ENCODE peak calls at places on chromosome 16, in five cellular contexts. One of them, this sample, is unnamed.

GRCh38 chr16:86203557-86204275 is 304.8 kb downstream of the IRF8 start:
- DNase-seq in CD4-positive, alpha-beta memory T cell: no peak
- DNase-seq in CD8-positive, alpha-beta T cell: no peak
- DNase-seq in hepatocyte: no peak
- DNase-seq in A549: no peak
- DNase-seq in this sample: no peak

GRCh38 chr16:89040861-89041570 is 52.6 kb upstream of the ACSF3 start:
- DNase-seq in A549: no peak
- DNase-seq in hepatocyte: no peak
- DNase-seq in CD8-positive, alpha-beta T cell: no peak
- DNase-seq in CD4-positive, alpha-beta memory T cell: no peak
- DNase-seq in this sample: no peak

GRCh38 chr16:6165330-6165984 is 1067.9 kb upstream of the EEF2KMT start:
- DNase-seq in A549: peak; percentile 6
- DNase-seq in hepatocyte: no peak
- DNase-seq in CD4-positive, alpha-beta memory T cell: no peak
- DNase-seq in CD8-positive, alpha-beta T cell: no peak
- DNase-seq in this sample: no peak

GRCh38 chr16:74999208-74999682 is 421 bp downstream of the ZNRF1 start:
- DNase-seq in A549: no peak
- DNase-seq in hepatocyte: no peak
- DNase-seq in CD8-positive, alpha-beta T cell: peak; percentile 60
- DNase-seq in CD4-positive, alpha-beta memory T cell: no peak
- DNase-seq in this sample: peak; percentile 33

GRCh38 chr16:86854058-86854621 is 275.8 kb downstream of the FOXL1 start:
- DNase-seq in A549: no peak
- DNase-seq in CD8-positive, alpha-beta T cell: no peak
- DNase-seq in hepatocyte: peak; percentile 62
- DNase-seq in CD4-positive, alpha-beta memory T cell: no peak
- DNase-seq in this sample: no peak

GRCh38 chr16:88914750-88915368 is 48.4 kb upstream of the PABPN1L start:
- DNase-seq in CD4-positive, alpha-beta memory T cell: no peak
- DNase-seq in A549: no peak
- DNase-seq in CD8-positive, alpha-beta T cell: no peak
- DNase-seq in hepatocyte: no peak
- DNase-seq in this sample: no peak

GRCh38 chr16:3654249-3654991 is at the start of gene DNASE1:
- DNase-seq in hepatocyte: peak; percentile 93
- DNase-seq in CD8-positive, alpha-beta T cell: peak; percentile 73
- DNase-seq in CD4-positive, alpha-beta memory T cell: peak; percentile 48
- DNase-seq in A549: peak; percentile 80
- DNase-seq in this sample: peak; percentile 84

GRCh38 chr16:75227361-75228142 is 8.8 kb downstream of the CTRB1 start:
- DNase-seq in hepatocyte: no peak
- DNase-seq in CD8-positive, alpha-beta T cell: no peak
- DNase-seq in A549: no peak
- DNase-seq in CD4-positive, alpha-beta memory T cell: no peak
- DNase-seq in this sample: peak; percentile 17

GRCh38 chr16:69344171-69344570 is 4.6 kb downstream of the NIP7 start:
- DNase-seq in CD8-positive, alpha-beta T cell: no peak
- DNase-seq in A549: no peak
- DNase-seq in hepatocyte: no peak
- DNase-seq in CD4-positive, alpha-beta memory T cell: no peak
- DNase-seq in this sample: no peak

GRCh38 chr16:29710227-29711219 is 31.5 kb downstream of the QPRT start:
- DNase-seq in CD4-positive, alpha-beta memory T cell: peak; percentile 72
- DNase-seq in CD8-positive, alpha-beta T cell: peak; percentile 55
- DNase-seq in A549: peak; percentile 66
- DNase-seq in hepatocyte: peak; percentile 83
- DNase-seq in this sample: peak; percentile 45

GRCh38 chr16:8729779-8730334 is 55.4 kb downstream of the ABAT start:
- DNase-seq in CD4-positive, alpha-beta memory T cell: no peak
- DNase-seq in A549: no peak
- DNase-seq in CD8-positive, alpha-beta T cell: no peak
- DNase-seq in hepatocyte: no peak
- DNase-seq in this sample: no peak

GRCh38 chr16:59527206-59527997 is 793.3 kb upstream of the GOT2 start:
- DNase-seq in CD8-positive, alpha-beta T cell: no peak
- DNase-seq in hepatocyte: no peak
- DNase-seq in A549: peak; percentile 76
- DNase-seq in CD4-positive, alpha-beta memory T cell: no peak
- DNase-seq in this sample: no peak

GRCh38 chr16:69095179-69095578 is 10.3 kb upstream of the HAS3 start:
- DNase-seq in hepatocyte: no peak
- DNase-seq in A549: no peak
- DNase-seq in CD8-positive, alpha-beta T cell: no peak
- DNase-seq in CD4-positive, alpha-beta memory T cell: no peak
- DNase-seq in this sample: no peak

GRCh38 chr16:54873081-54873480 is 57.6 kb upstream of the IRX5 start:
- DNase-seq in hepatocyte: no peak
- DNase-seq in CD8-positive, alpha-beta T cell: no peak
- DNase-seq in CD4-positive, alpha-beta memory T cell: no peak
- DNase-seq in A549: no peak
- DNase-seq in this sample: no peak

GRCh38 chr16:19698480-19699465 is 19.3 kb downstream of the KNOP1 start:
- DNase-seq in CD4-positive, alpha-beta memory T cell: no peak
- DNase-seq in CD8-positive, alpha-beta T cell: no peak
- DNase-seq in A549: no peak
- DNase-seq in hepatocyte: no peak
- DNase-seq in this sample: no peak

GRCh38 chr16:89037261-89038152 is 56.1 kb upstream of the ACSF3 start:
- DNase-seq in hepatocyte: peak; percentile 81
- DNase-seq in A549: peak; percentile 38
- DNase-seq in CD4-positive, alpha-beta memory T cell: peak; percentile 26
- DNase-seq in CD8-positive, alpha-beta T cell: no peak
- DNase-seq in this sample: no peak

GRCh38 chr16:6846452-6846851 is 486.2 kb upstream of the RBFOX1 start:
- DNase-seq in CD4-positive, alpha-beta memory T cell: no peak
- DNase-seq in hepatocyte: peak; percentile 26
- DNase-seq in CD8-positive, alpha-beta T cell: no peak
- DNase-seq in A549: no peak
- DNase-seq in this sample: peak; percentile 42

GRCh38 chr16:1823821-1824220 is 2.8 kb downstream of the HAGH start:
- DNase-seq in CD4-positive, alpha-beta memory T cell: no peak
- DNase-seq in CD8-positive, alpha-beta T cell: no peak
- DNase-seq in A549: peak; percentile 70
- DNase-seq in hepatocyte: peak; percentile 64
- DNase-seq in this sample: no peak

GRCh38 chr16:75703341-75703740 is 2.1 kb upstream of the DUXB start:
- DNase-seq in A549: no peak
- DNase-seq in CD4-positive, alpha-beta memory T cell: no peak
- DNase-seq in CD8-positive, alpha-beta T cell: no peak
- DNase-seq in hepatocyte: no peak
- DNase-seq in this sample: no peak

DNA sequence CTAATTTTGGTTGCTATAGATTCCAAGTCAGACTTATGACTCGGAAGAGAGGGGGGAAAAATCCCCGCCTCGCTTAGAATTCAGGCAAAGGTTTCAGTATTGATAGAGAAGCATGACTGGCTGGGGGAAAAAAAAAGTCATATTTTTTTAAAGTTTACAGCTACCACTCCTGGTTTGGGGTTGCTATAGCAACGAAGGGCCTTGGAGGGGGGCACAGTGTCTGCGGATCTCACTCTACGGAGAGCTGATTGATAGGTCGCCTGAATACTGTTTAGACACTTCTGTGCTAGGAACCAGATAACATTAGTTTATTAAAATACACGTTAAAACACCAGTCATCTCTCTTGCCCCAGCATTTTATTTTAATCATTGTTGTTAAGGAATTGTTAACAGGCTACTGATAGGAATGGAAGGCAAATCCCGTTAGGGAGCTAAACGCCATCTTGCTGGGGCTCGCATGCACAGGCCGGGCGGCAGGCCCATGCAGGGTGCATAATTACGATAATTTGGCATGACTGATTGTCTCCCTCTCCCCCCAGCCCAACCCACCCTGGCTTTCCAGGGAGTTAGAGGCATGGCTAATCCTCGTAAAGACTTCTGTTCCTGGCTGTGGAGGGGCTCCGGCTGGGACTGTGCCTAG is 380.0 kb upstream of the XYLT1 start:
- DNase-seq in CD4-positive, alpha-beta memory T cell: no peak
- DNase-seq in CD8-positive, alpha-beta T cell: no peak
- DNase-seq in hepatocyte: no peak
- DNase-seq in A549: no peak
- DNase-seq in this sample: no peak
- H3K27ac ChIP-seq in CD4-positive, alpha-beta memory T cell: no peak overlapping the region
- H3K27ac ChIP-seq in CD8-positive, alpha-beta T cell: no peak overlapping the region
- H3K27ac ChIP-seq in hepatocyte: no peak overlapping the region
- H3K27ac ChIP-seq in A549: no peak overlapping the region
- H3K27ac ChIP-seq in this sample: no peak overlapping the region

DNA sequence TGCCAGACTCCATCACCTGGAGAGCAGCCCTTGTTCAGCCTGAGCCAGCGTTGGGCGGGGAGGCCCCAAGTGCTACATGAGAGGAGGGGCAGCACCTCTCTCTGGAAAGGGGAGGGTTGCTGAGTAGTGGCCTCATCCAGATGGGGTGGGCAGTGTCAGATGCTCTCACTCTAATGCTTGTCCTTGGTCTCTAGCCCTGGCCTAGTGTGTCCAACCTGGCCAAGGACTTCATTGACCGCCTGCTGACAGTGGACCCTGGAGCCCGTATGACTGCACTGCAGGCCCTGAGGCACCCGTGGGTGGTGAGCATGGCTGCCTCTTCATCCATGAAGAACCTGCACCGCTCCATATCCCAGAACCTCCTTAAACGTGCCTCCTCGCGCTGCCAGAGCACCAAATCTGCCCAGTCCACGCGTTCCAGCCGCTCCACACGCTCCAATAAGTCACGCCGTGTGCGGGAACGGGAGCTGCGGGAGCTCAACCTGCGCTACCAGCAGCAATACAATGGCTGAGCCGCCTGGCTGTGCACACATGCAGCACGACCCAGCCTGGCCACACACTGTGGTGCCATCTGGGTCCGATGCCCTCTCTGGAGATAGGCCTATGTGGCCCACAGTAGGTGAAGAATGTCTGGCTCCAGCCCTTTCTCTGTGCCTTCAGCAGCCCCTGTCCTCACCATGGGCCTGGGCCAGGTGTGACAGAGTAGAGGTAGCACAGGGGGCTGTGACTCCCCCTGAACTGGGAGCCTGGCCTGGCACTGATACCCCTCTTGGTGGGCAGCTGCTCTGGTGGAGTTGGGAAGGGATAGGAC is 4.3 kb downstream of the CTRL start:
- DNase-seq in hepatocyte: no peak
- DNase-seq in CD4-positive, alpha-beta memory T cell: no peak
- DNase-seq in A549: no peak
- DNase-seq in CD8-positive, alpha-beta T cell: no peak
- DNase-seq in this sample: no peak
- H3K4me1 ChIP-seq in hepatocyte: no peaks in the 10 kb centered on the region
- H3K4me1 ChIP-seq in CD4-positive, alpha-beta memory T cell: peaks cover 7% of the 10 kb centered on the region
- H3K4me1 ChIP-seq in A549: no peaks in the 10 kb centered on the region
- H3K4me1 ChIP-seq in CD8-positive, alpha-beta T cell: no peaks in the 10 kb centered on the region
- H3K4me1 ChIP-seq in this sample: no peaks in the 10 kb centered on the region

GRCh38 chr16:67962135-67962534 is 6.3 kb downstream of the SLC12A4 start:
- DNase-seq in CD8-positive, alpha-beta T cell: no peak
- DNase-seq in A549: no peak
- DNase-seq in hepatocyte: no peak
- DNase-seq in CD4-positive, alpha-beta memory T cell: no peak
- DNase-seq in this sample: no peak

GRCh38 chr16:67959520-67959919 is 8.9 kb downstream of the SLC12A4 start:
- DNase-seq in hepatocyte: no peak
- DNase-seq in A549: no peak
- DNase-seq in CD8-positive, alpha-beta T cell: no peak
- DNase-seq in CD4-positive, alpha-beta memory T cell: no peak
- DNase-seq in this sample: no peak

GRCh38 chr16:67957622-67958021 is 10.8 kb downstream of the SLC12A4 start:
- DNase-seq in CD8-positive, alpha-beta T cell: no peak
- DNase-seq in hepatocyte: no peak
- DNase-seq in CD4-positive, alpha-beta memory T cell: no peak
- DNase-seq in A549: no peak
- DNase-seq in this sample: no peak

GRCh38 chr16:67961551-67961957 is 6.9 kb downstream of the SLC12A4 start:
- DNase-seq in A549: no peak
- DNase-seq in CD4-positive, alpha-beta memory T cell: no peak
- DNase-seq in CD8-positive, alpha-beta T cell: no peak
- DNase-seq in hepatocyte: no peak
- DNase-seq in this sample: peak; percentile 89

GRCh38 chr16:67959930-67960329 is 8.5 kb downstream of the SLC12A4 start:
- DNase-seq in hepatocyte: no peak
- DNase-seq in A549: no peak
- DNase-seq in CD4-positive, alpha-beta memory T cell: no peak
- DNase-seq in CD8-positive, alpha-beta T cell: no peak
- DNase-seq in this sample: no peak
- H3K27ac ChIP-seq in hepatocyte: no peak overlapping the region
- H3K27ac ChIP-seq in A549: no peak overlapping the region
- H3K27ac ChIP-seq in CD4-positive, alpha-beta memory T cell: no peak overlapping the region
- H3K27ac ChIP-seq in CD8-positive, alpha-beta T cell: no peak overlapping the region
- H3K27ac ChIP-seq in this sample: no peak overlapping the region

GRCh38 chr16:50190292-50190691 is 37.2 kb downstream of the TENT4B start:
- DNase-seq in A549: no peak
- DNase-seq in CD8-positive, alpha-beta T cell: no peak
- DNase-seq in CD4-positive, alpha-beta memory T cell: no peak
- DNase-seq in hepatocyte: no peak
- DNase-seq in this sample: no peak
- H3K4me1 ChIP-seq in A549: peaks cover 22% of the 10 kb centered on the region
- H3K4me1 ChIP-seq in CD8-positive, alpha-beta T cell: peaks cover 19% of the 10 kb centered on the region
- H3K4me1 ChIP-seq in CD4-positive, alpha-beta memory T cell: peaks cover 24% of the 10 kb centered on the region
- H3K4me1 ChIP-seq in hepatocyte: peaks cover 9% of the 10 kb centered on the region
- H3K4me1 ChIP-seq in this sample: no peaks in the 10 kb centered on the region